ENCODE peak calls at places on chromosomes 16 and 17, in four cellular contexts. One of them, this sample, is unnamed.

GRCh38 chr16:52546291-52546941 is 527 bp downstream of the TOX3 start:
- DNase-seq in neural progenitor cell: peak; percentile 52
- DNase-seq in EH: no peak
- DNase-seq in tibial nerve: no peak
- DNase-seq in this sample: no peak

GRCh38 chr17:17042851-17043667 is 802 bp downstream of the MPRIP start:
- DNase-seq in neural progenitor cell: peak; percentile 45
- DNase-seq in EH: peak; percentile 81
- DNase-seq in tibial nerve: no peak
- DNase-seq in this sample: peak; percentile 75

GRCh38 chr16:50960517-50961202 is 190.4 kb downstream of the SALL1 start:
- DNase-seq in neural progenitor cell: peak; percentile 26
- DNase-seq in EH: no peak
- DNase-seq in tibial nerve: no peak
- DNase-seq in this sample: no peak

GRCh38 chr16:69927056-69927757 is 23.9 kb upstream of the CLEC18A start:
- DNase-seq in neural progenitor cell: no peak
- DNase-seq in EH: peak; percentile 60
- DNase-seq in tibial nerve: peak; percentile 64
- DNase-seq in this sample: peak; percentile 91

GRCh38 chr16:27240948-27241531 is 27.5 kb downstream of the NSMCE1 start:
- DNase-seq in neural progenitor cell: no peak
- DNase-seq in EH: peak; percentile 95
- DNase-seq in tibial nerve: no peak
- DNase-seq in this sample: peak; percentile 85

GRCh38 chr17:72166040-72166439 is 45.2 kb downstream of the SOX9 start:
- DNase-seq in neural progenitor cell: peak; percentile 4
- DNase-seq in EH: no peak
- DNase-seq in tibial nerve: no peak
- DNase-seq in this sample: no peak

GRCh38 chr17:33228548-33228947 is 64.5 kb downstream of the ASIC2 start:
- DNase-seq in neural progenitor cell: no peak
- DNase-seq in EH: no peak
- DNase-seq in tibial nerve: no peak
- DNase-seq in this sample: no peak

GRCh38 chr16:66326995-66327513 is 39.4 kb upstream of the CDH5 start:
- DNase-seq in neural progenitor cell: no peak
- DNase-seq in EH: no peak
- DNase-seq in tibial nerve: no peak
- DNase-seq in this sample: no peak

GRCh38 chr17:78933025-78933958 is 8.1 kb upstream of the TIMP2 start:
- DNase-seq in neural progenitor cell: no peak
- DNase-seq in EH: peak; percentile 99
- DNase-seq in tibial nerve: peak; percentile 47
- DNase-seq in this sample: peak; percentile 99

GRCh38 chr17:58324409-58325288 is 3.9 kb downstream of the TSPOAP1 start:
- DNase-seq in neural progenitor cell: peak; percentile 87
- DNase-seq in EH: peak; percentile 54
- DNase-seq in tibial nerve: no peak
- DNase-seq in this sample: no peak

GRCh38 chr16:79261461-79261860 is 339.1 kb downstream of the MAF start:
- DNase-seq in neural progenitor cell: peak; percentile 79
- DNase-seq in EH: no peak
- DNase-seq in tibial nerve: peak; percentile 24
- DNase-seq in this sample: no peak

GRCh38 chr17:74274060-74274702 is at the start of gene DNAI2:
- DNase-seq in neural progenitor cell: peak; percentile 75
- DNase-seq in EH: no peak
- DNase-seq in tibial nerve: no peak
- DNase-seq in this sample: no peak

GRCh38 chr16:84404936-84405640 is 36.8 kb downstream of the ATP2C2 start:
- DNase-seq in neural progenitor cell: no peak
- DNase-seq in EH: no peak
- DNase-seq in tibial nerve: no peak
- DNase-seq in this sample: no peak

GRCh38 chr16:2704983-2705275 is 15.1 kb downstream of the PRSS27 start:
- DNase-seq in neural progenitor cell: no peak
- DNase-seq in EH: no peak
- DNase-seq in tibial nerve: no peak
- DNase-seq in this sample: no peak

GRCh38 chr17:77666881-77667395 is 291.6 kb upstream of the TNRC6C start:
- DNase-seq in neural progenitor cell: no peak
- DNase-seq in EH: no peak
- DNase-seq in tibial nerve: no peak
- DNase-seq in this sample: no peak

GRCh38 chr16:11047057-11047456 is 102.7 kb downstream of the CLEC16A start:
- DNase-seq in neural progenitor cell: no peak
- DNase-seq in EH: peak; percentile 89
- DNase-seq in tibial nerve: no peak
- DNase-seq in this sample: peak; percentile 89

This sample was measured in fibroblast of mammary gland.